ENCODE peak calls at places on chromosome 10, in eight cellular contexts. W, X, T, L, G, R, E and U are unnamed samples.

GRCh38 chr10:33122014-33122788 is 164.2 kb upstream of the ITGB1 start:
- DNase-seq in W (no peak), X (peak), T (no peak), L (no peak), G (peak), R (no peak), E (no peak), U (no peak)

GRCh38 chr10:124952123-124952522 is 10.2 kb downstream of the ZRANB1 start:
- DNase-seq in W (no peak), X (no peak), T (no peak), L (no peak), G (no peak), R (no peak), E (peak), U (no peak)

GRCh38 chr10:81548160-81548559 is 326.8 kb upstream of the NRG3 start:
- DNase-seq in W (no peak), X (no peak), T (no peak), L (no peak), G (no peak), R (no peak), E (no peak), U (no peak)

GRCh38 chr10:26697922-26698608 is 564 bp downstream of the PDSS1 start:
- DNase-seq in W (peak), X (no peak), T (no peak), L (no peak), G (no peak), R (no peak), E (no peak), U (no peak)

GRCh38 chr10:100724531-100725027 is 20.8 kb upstream of the PAX2 start:
- DNase-seq in W (no peak), X (no peak), T (no peak), L (no peak), G (no peak), R (no peak), E (no peak), U (no peak)

GRCh38 chr10:9342865-9343450 is 1288.5 kb downstream of the GATA3 start:
- DNase-seq in W (peak), X (no peak), T (no peak), L (peak), G (no peak), R (no peak), E (no peak), U (no peak)

GRCh38 chr10:29668628-29669027 is 33.9 kb upstream of the SVIL start:
- DNase-seq in W (peak), X (no peak), T (no peak), L (no peak), G (no peak), R (no peak), E (no peak), U (no peak)

GRCh38 chr10:93844979-93845626 is 48.7 kb upstream of the SLC35G1 start:
- DNase-seq in W (no peak), X (no peak), T (no peak), L (no peak), G (no peak), R (no peak), E (no peak), U (no peak)

GRCh38 chr10:38047666-38048065 is 37.2 kb downstream of the ZNF33A start:
- DNase-seq in W (no peak), X (no peak), T (no peak), L (no peak), G (no peak), R (no peak), E (no peak), U (no peak)

GRCh38 chr10:36574212-36574611 is 551.2 kb upstream of the ANKRD30A start:
- DNase-seq in W (no peak), X (no peak), T (no peak), L (no peak), G (no peak), R (no peak), E (no peak), U (no peak)

GRCh38 chr10:33341638-33342037 is 7.2 kb upstream of the NRP1 start:
- DNase-seq in W (peak), X (no peak), T (no peak), L (no peak), G (no peak), R (no peak), E (no peak), U (no peak)

GRCh38 chr10:6300106-6300783 is 97.5 kb downstream of the PFKFB3 start:
- DNase-seq in W (no peak), X (no peak), T (no peak), L (no peak), G (no peak), R (no peak), E (no peak), U (peak)

GRCh38 chr10:27745719-27746363 is at the start of gene MKX:
- DNase-seq in W (peak), X (peak), T (no peak), L (no peak), G (peak), R (no peak), E (no peak), U (peak)

GRCh38 chr10:89563861-89564478 is 28.6 kb upstream of the SLC16A12 start:
- DNase-seq in W (peak), X (no peak), T (peak), L (peak), G (peak), R (no peak), E (peak), U (no peak)

GRCh38 chr10:13046861-13047528 is 45.5 kb upstream of the CCDC3 start:
- DNase-seq in W (no peak), X (no peak), T (no peak), L (no peak), G (no peak), R (no peak), E (no peak), U (no peak)

GRCh38 chr10:113911113-113911512 is 56.7 kb downstream of the NHLRC2 start:
- DNase-seq in W (no peak), X (no peak), T (no peak), L (no peak), G (no peak), R (no peak), E (no peak), U (no peak)

GRCh38 chr10:79496896-79497295 is 15.4 kb upstream of the EIF5AL1 start:
- DNase-seq in W (no peak), X (no peak), T (no peak), L (no peak), G (no peak), R (no peak), E (no peak), U (no peak)

GRCh38 chr10:133474833-133475734 is 21.3 kb downstream of the SCART1 start:
- DNase-seq in W (no peak), X (no peak), T (no peak), L (no peak), G (no peak), R (no peak), E (no peak), U (no peak)

GRCh38 chr10:114631090-114631677 is 26.9 kb downstream of the ABLIM1 start:
- DNase-seq in W (peak), X (no peak), T (no peak), L (no peak), G (no peak), R (no peak), E (no peak), U (no peak)

GRCh38 chr10:72291019-72291532 is 17.4 kb downstream of the DDIT4 start:
- DNase-seq in W (no peak), X (no peak), T (no peak), L (no peak), G (no peak), R (no peak), E (peak), U (no peak)

GRCh38 chr10:132188331-132188730 is 1.6 kb downstream of the DPYSL4 start:
- DNase-seq in W (no peak), X (no peak), T (no peak), L (no peak), G (no peak), R (no peak), E (no peak), U (no peak)

GRCh38 chr10:113423877-113424276 is 129.0 kb upstream of the HABP2 start:
- DNase-seq in W (no peak), X (no peak), T (no peak), L (no peak), G (no peak), R (no peak), E (no peak), U (peak)

GRCh38 chr10:21184984-21185383 is 287.9 kb upstream of the NEBL start:
- DNase-seq in W (no peak), X (no peak), T (no peak), L (no peak), G (no peak), R (no peak), E (no peak), U (no peak)

GRCh38 chr10:129380279-129380678 is 86.8 kb upstream of the MGMT start:
- DNase-seq in W (no peak), X (no peak), T (no peak), L (no peak), G (no peak), R (no peak), E (no peak), U (no peak)

GRCh38 chr10:43138757-43139241 is 554 bp downstream of the CSGALNACT2 start:
- DNase-seq in W (peak), X (no peak), T (no peak), L (no peak), G (no peak), R (no peak), E (peak), U (no peak)

GRCh38 chr10:23439920-23440875 is 1.3 kb downstream of the OTUD1 start:
- DNase-seq in W (peak), X (peak), T (no peak), L (no peak), G (peak), R (no peak), E (no peak), U (no peak)

GRCh38 chr10:33897255-33897893 is 562.9 kb upstream of the NRP1 start:
- DNase-seq in W (no peak), X (no peak), T (no peak), L (no peak), G (peak), R (no peak), E (no peak), U (no peak)

GRCh38 chr10:7339503-7339902 is 71.3 kb downstream of the SFMBT2 start:
- DNase-seq in W (no peak), X (no peak), T (no peak), L (no peak), G (no peak), R (no peak), E (no peak), U (no peak)

GRCh38 chr10:35356725-35357092 is 20.4 kb downstream of the CCNY start:
- DNase-seq in W (no peak), X (no peak), T (no peak), L (no peak), G (no peak), R (no peak), E (no peak), U (no peak)

GRCh38 chr10:58373446-58373834 is 11.8 kb upstream of the TFAM start:
- DNase-seq in W (no peak), X (no peak), T (no peak), L (no peak), G (no peak), R (no peak), E (no peak), U (no peak)

GRCh38 chr10:71597821-71598498 is 121.6 kb downstream of the C10orf105 start:
- DNase-seq in W (no peak), X (no peak), T (no peak), L (no peak), G (peak), R (peak), E (peak), U (peak)

GRCh38 chr10:132891994-132892393 is 50.4 kb downstream of the CFAP46 start:
- DNase-seq in W (no peak), X (no peak), T (no peak), L (no peak), G (no peak), R (peak), E (no peak), U (peak)

DNA sequence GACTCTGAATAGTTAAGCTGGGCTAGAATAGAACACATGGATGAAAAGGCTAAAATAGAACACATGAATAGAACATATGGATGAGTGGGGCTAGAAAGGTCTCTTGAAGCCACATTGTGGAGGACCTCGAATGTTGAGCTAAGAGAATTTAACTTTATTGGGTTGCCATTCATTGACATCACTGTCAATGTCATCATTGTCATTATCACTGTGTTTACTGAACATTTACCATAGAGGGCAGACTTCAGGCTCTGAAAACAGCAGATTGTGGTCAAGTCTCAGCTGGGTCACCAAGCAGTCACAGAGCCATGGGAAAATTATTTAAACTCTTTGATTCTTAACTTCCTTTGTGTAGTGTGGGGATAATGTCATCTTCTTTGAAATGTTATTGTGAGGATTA is 80.4 kb downstream of the WDFY4 start:
- DNase-seq in W (no peak), X (no peak), T (no peak), L (no peak), G (no peak), R (no peak), E (no peak), U (no peak)
- TF ChIP-seq CTCF in W (no peak), X (no peak), T (no peak), L (no peak), G (no peak), R (no peak), E (peak), U (no peak)

GRCh38 chr10:119655566-119656001 is 4.4 kb downstream of the BAG3 start:
- DNase-seq in W (peak), X (peak), T (no peak), L (no peak), G (peak), R (no peak), E (peak), U (no peak)
- H3K4me3 ChIP-seq in W (no peak), X (peak), T (no peak), L (peak), G (no peak), R (peak), E (no peak), U (peak)

DNA sequence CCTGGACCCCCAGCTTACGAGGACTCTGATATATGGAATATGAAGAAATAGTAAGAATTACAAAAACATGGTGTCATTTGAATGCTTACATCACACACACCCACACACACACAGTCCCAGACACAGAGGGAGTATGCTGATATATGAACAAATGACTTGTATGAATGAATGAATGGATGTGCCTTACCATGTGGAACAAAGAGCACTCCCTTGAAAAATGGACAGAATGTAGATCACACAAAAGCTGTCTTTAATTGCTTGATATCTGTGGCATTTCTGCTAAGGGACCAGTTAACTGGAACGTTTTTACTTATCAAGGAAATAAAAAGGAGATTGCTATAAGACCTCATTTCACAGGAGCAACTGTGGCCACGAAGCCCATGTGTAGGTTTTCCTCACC is 46.0 kb downstream of the PRTFDC1 start:
- DNase-seq in W (no peak), X (no peak), T (no peak), L (no peak), G (no peak), R (no peak), E (no peak), U (no peak)
- TF ChIP-seq POLR2AphosphoS5 in W (no peak), X (no peak), T (no peak), L (no peak), G (no peak), R (no peak), E (no peak), U (no peak)

GRCh38 chr10:77965294-77965693 is 38.7 kb upstream of the DLG5 start:
- DNase-seq in W (no peak), X (no peak), T (no peak), L (no peak), G (no peak), R (no peak), E (no peak), U (no peak)
- TF ChIP-seq CTCF in W (no peak), X (no peak), T (no peak), L (no peak), G (no peak), R (no peak), E (no peak), U (no peak)

GRCh38 chr10:80540644-80541143 is 3.0 kb downstream of the SH2D4B start:
- DNase-seq in W (no peak), X (no peak), T (no peak), L (no peak), G (no peak), R (peak), E (no peak), U (no peak)
- H3K4me3 ChIP-seq in W (no peak), X (no peak), T (no peak), L (no peak), G (no peak), R (peak), E (no peak), U (no peak)

GRCh38 chr10:108591417-108591816 is 1331.9 kb downstream of the XPNPEP1 start:
- DNase-seq in W (no peak), X (no peak), T (no peak), L (no peak), G (no peak), R (no peak), E (no peak), U (no peak)
- TF ChIP-seq POLR2AphosphoS5 in W (no peak), X (no peak), T (no peak), L (no peak), G (no peak), R (no peak), E (no peak), U (no peak)

GRCh38 chr10:62424026-62424425 is 49.9 kb downstream of the ZNF365 start:
- DNase-seq in W (peak), X (no peak), T (no peak), L (no peak), G (no peak), R (no peak), E (no peak), U (no peak)
- TF ChIP-seq CTCF in W (peak), X (no peak), T (peak), L (peak), G (no peak), R (no peak), E (no peak), U (no peak)